ENCODE peak calls at places on chromosomes 6 and 20, in ten cellular contexts. One of them, this sample, is unnamed.

GRCh38 chr6:167291623-167292300 is 647 bp downstream of the UNC93A start:
- DNase-seq in cardiac muscle cell: no peak
- DNase-seq in K562: no peak
- DNase-seq in psoas muscle: no peak
- DNase-seq in PC-3: no peak
- DNase-seq in fibroblast of pulmonary artery: no peak
- DNase-seq in A549: no peak
- DNase-seq in Panc1: no peak
- DNase-seq in body of pancreas: no peak
- DNase-seq in cardiac fibroblast: no peak
- DNase-seq in this sample: no peak

GRCh38 chr20:24160563-24161355 is 172.2 kb upstream of the GGTLC1 start:
- DNase-seq in cardiac muscle cell: peak
- DNase-seq in K562: peak
- DNase-seq in psoas muscle: peak
- DNase-seq in PC-3: peak
- DNase-seq in fibroblast of pulmonary artery: peak
- DNase-seq in A549: peak
- DNase-seq in Panc1: peak
- DNase-seq in body of pancreas: peak
- DNase-seq in cardiac fibroblast: peak
- DNase-seq in this sample: peak

GRCh38 chr6:125631165-125631564 is 118.3 kb upstream of the HEY2 start:
- DNase-seq in cardiac muscle cell: no peak
- DNase-seq in K562: no peak
- DNase-seq in psoas muscle: no peak
- DNase-seq in PC-3: no peak
- DNase-seq in fibroblast of pulmonary artery: no peak
- DNase-seq in A549: no peak
- DNase-seq in Panc1: no peak
- DNase-seq in body of pancreas: no peak
- DNase-seq in cardiac fibroblast: no peak
- DNase-seq in this sample: no peak

GRCh38 chr6:32944265-32944664 is 3.4 kb upstream of the HLA-DMB start:
- DNase-seq in cardiac muscle cell: no peak
- DNase-seq in K562: no peak
- DNase-seq in psoas muscle: no peak
- DNase-seq in PC-3: no peak
- DNase-seq in fibroblast of pulmonary artery: no peak
- DNase-seq in A549: no peak
- DNase-seq in Panc1: no peak
- DNase-seq in body of pancreas: no peak
- DNase-seq in cardiac fibroblast: no peak
- DNase-seq in this sample: no peak

GRCh38 chr20:19903168-19903676 is 113.9 kb upstream of the NAA20 start:
- DNase-seq in cardiac muscle cell: no peak
- DNase-seq in K562: peak
- DNase-seq in psoas muscle: no peak
- DNase-seq in PC-3: no peak
- DNase-seq in fibroblast of pulmonary artery: peak
- DNase-seq in A549: no peak
- DNase-seq in Panc1: no peak
- DNase-seq in body of pancreas: no peak
- DNase-seq in cardiac fibroblast: peak
- DNase-seq in this sample: no peak

GRCh38 chr6:8499540-8499939 is 64.2 kb upstream of the SLC35B3 start:
- DNase-seq in cardiac muscle cell: peak
- DNase-seq in K562: no peak
- DNase-seq in psoas muscle: no peak
- DNase-seq in PC-3: peak
- DNase-seq in fibroblast of pulmonary artery: no peak
- DNase-seq in A549: no peak
- DNase-seq in Panc1: no peak
- DNase-seq in body of pancreas: no peak
- DNase-seq in cardiac fibroblast: no peak
- DNase-seq in this sample: no peak

GRCh38 chr6:85468326-85468725 is 18.4 kb downstream of the NT5E start:
- DNase-seq in cardiac muscle cell: no peak
- DNase-seq in K562: no peak
- DNase-seq in psoas muscle: no peak
- DNase-seq in PC-3: no peak
- DNase-seq in fibroblast of pulmonary artery: peak
- DNase-seq in A549: no peak
- DNase-seq in Panc1: no peak
- DNase-seq in body of pancreas: no peak
- DNase-seq in cardiac fibroblast: peak
- DNase-seq in this sample: no peak

GRCh38 chr6:40685771-40686170 is 98.6 kb upstream of the LRFN2 start:
- DNase-seq in cardiac muscle cell: no peak
- DNase-seq in K562: no peak
- DNase-seq in psoas muscle: no peak
- DNase-seq in PC-3: no peak
- DNase-seq in fibroblast of pulmonary artery: no peak
- DNase-seq in A549: no peak
- DNase-seq in Panc1: no peak
- DNase-seq in body of pancreas: no peak
- DNase-seq in cardiac fibroblast: no peak
- DNase-seq in this sample: no peak

GRCh38 chr20:32586291-32586690 is 1.2 kb upstream of the NOL4L start:
- DNase-seq in cardiac muscle cell: no peak
- DNase-seq in K562: no peak
- DNase-seq in psoas muscle: no peak
- DNase-seq in PC-3: no peak
- DNase-seq in fibroblast of pulmonary artery: no peak
- DNase-seq in A549: no peak
- DNase-seq in Panc1: no peak
- DNase-seq in body of pancreas: no peak
- DNase-seq in cardiac fibroblast: no peak
- DNase-seq in this sample: no peak

GRCh38 chr20:32583581-32584045 is 1.5 kb downstream of the NOL4L start:
- DNase-seq in cardiac muscle cell: peak
- DNase-seq in K562: peak
- DNase-seq in psoas muscle: no peak
- DNase-seq in PC-3: no peak
- DNase-seq in fibroblast of pulmonary artery: no peak
- DNase-seq in A549: no peak
- DNase-seq in Panc1: no peak
- DNase-seq in body of pancreas: no peak
- DNase-seq in cardiac fibroblast: no peak
- DNase-seq in this sample: peak

GRCh38 chr20:32585011-32585518 is at the start of gene NOL4L:
- DNase-seq in cardiac muscle cell: peak
- DNase-seq in K562: peak
- DNase-seq in psoas muscle: no peak
- DNase-seq in PC-3: peak
- DNase-seq in fibroblast of pulmonary artery: no peak
- DNase-seq in A549: no peak
- DNase-seq in Panc1: no peak
- DNase-seq in body of pancreas: no peak
- DNase-seq in cardiac fibroblast: no peak
- DNase-seq in this sample: peak

GRCh38 chr20:32588040-32588439 is 2.9 kb upstream of the NOL4L start:
- DNase-seq in cardiac muscle cell: no peak
- DNase-seq in K562: no peak
- DNase-seq in psoas muscle: no peak
- DNase-seq in PC-3: no peak
- DNase-seq in fibroblast of pulmonary artery: no peak
- DNase-seq in A549: no peak
- DNase-seq in Panc1: no peak
- DNase-seq in body of pancreas: no peak
- DNase-seq in cardiac fibroblast: no peak
- DNase-seq in this sample: no peak

GRCh38 chr20:32585519-32586127 is 490 bp upstream of the NOL4L start:
- DNase-seq in cardiac muscle cell: peak
- DNase-seq in K562: no peak
- DNase-seq in psoas muscle: no peak
- DNase-seq in PC-3: no peak
- DNase-seq in fibroblast of pulmonary artery: no peak
- DNase-seq in A549: no peak
- DNase-seq in Panc1: no peak
- DNase-seq in body of pancreas: no peak
- DNase-seq in cardiac fibroblast: no peak
- DNase-seq in this sample: no peak
- H3K4me3 ChIP-seq in cardiac muscle cell: peak
- H3K4me3 ChIP-seq in K562: peak
- H3K4me3 ChIP-seq in psoas muscle: peak
- H3K4me3 ChIP-seq in PC-3: no peak
- H3K4me3 ChIP-seq in fibroblast of pulmonary artery: no peak
- H3K4me3 ChIP-seq in A549: peak
- H3K4me3 ChIP-seq in Panc1: no peak
- H3K4me3 ChIP-seq in body of pancreas: no peak
- H3K4me3 ChIP-seq in cardiac fibroblast: no peak
- H3K4me3 ChIP-seq in this sample: no peak

DNA sequence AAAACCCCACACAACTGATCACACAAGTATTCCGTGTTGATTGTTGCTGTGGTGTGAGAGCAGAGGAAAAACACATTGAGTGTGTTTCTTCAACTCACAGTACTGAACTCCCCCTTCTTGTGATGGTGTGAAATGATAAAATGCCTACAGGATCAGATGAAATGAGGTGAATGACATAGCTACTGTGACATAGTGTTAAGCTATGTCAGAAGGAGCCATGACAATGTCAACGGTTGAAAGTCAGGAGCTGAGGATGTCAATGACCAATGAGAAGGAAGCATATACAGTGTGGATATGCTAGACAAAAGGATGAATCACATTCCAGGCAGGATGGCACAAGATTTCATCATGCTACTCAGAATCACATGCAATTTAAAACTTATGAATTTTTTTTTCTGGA is 38.8 kb downstream of the WASF1 start:
- DNase-seq in cardiac muscle cell: no peak
- DNase-seq in K562: no peak
- DNase-seq in psoas muscle: no peak
- DNase-seq in PC-3: peak
- DNase-seq in fibroblast of pulmonary artery: peak
- DNase-seq in A549: peak
- DNase-seq in Panc1: peak
- DNase-seq in body of pancreas: no peak
- DNase-seq in cardiac fibroblast: peak
- DNase-seq in this sample: no peak
- H3K4me3 ChIP-seq in cardiac muscle cell: no peak
- H3K4me3 ChIP-seq in K562: no peak
- H3K4me3 ChIP-seq in psoas muscle: no peak
- H3K4me3 ChIP-seq in PC-3: no peak
- H3K4me3 ChIP-seq in fibroblast of pulmonary artery: no peak
- H3K4me3 ChIP-seq in A549: no peak
- H3K4me3 ChIP-seq in Panc1: no peak
- H3K4me3 ChIP-seq in body of pancreas: no peak
- H3K4me3 ChIP-seq in cardiac fibroblast: no peak
- H3K4me3 ChIP-seq in this sample: no peak

DNA sequence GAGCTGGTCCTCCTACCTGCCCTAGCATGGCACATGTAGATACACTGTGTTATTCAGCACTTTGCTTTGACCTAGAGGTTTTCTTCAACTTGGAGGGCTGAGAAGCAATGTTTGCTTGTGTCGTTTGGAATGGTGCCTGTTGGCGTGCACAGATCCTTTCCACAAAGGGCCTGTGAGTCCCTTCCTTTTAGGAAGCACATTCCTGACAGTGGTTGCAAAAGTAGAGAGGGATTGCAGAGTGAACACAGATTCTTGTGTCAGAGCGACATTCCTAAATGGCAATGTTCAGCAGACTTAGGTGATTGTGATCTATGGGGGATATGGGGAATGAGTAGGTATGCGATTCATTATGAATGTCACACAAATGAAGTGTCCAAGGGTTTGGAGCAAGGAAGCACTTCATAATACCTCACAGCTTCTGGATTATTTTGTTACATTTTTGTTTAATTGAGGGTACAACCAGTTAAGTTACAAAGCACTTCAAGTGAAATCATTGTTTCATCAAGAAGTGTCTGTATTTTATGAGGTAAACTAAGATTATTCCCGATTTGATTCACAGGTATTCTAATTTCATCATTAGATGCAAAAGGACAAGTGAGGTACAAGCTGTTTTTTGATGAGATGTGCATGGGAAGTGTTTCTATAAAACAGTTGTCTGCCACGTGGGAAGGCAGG is 711 bp upstream of the RNF144B start:
- DNase-seq in cardiac muscle cell: peak
- DNase-seq in K562: no peak
- DNase-seq in psoas muscle: no peak
- DNase-seq in PC-3: no peak
- DNase-seq in fibroblast of pulmonary artery: peak
- DNase-seq in A549: no peak
- DNase-seq in Panc1: no peak
- DNase-seq in body of pancreas: no peak
- DNase-seq in cardiac fibroblast: peak
- DNase-seq in this sample: no peak
- H3K4me3 ChIP-seq in cardiac muscle cell: peak
- H3K4me3 ChIP-seq in K562: no peak
- H3K4me3 ChIP-seq in psoas muscle: peak
- H3K4me3 ChIP-seq in PC-3: peak
- H3K4me3 ChIP-seq in fibroblast of pulmonary artery: no peak
- H3K4me3 ChIP-seq in A549: no peak
- H3K4me3 ChIP-seq in Panc1: peak
- H3K4me3 ChIP-seq in body of pancreas: no peak
- H3K4me3 ChIP-seq in cardiac fibroblast: no peak
- H3K4me3 ChIP-seq in this sample: peak

DNA sequence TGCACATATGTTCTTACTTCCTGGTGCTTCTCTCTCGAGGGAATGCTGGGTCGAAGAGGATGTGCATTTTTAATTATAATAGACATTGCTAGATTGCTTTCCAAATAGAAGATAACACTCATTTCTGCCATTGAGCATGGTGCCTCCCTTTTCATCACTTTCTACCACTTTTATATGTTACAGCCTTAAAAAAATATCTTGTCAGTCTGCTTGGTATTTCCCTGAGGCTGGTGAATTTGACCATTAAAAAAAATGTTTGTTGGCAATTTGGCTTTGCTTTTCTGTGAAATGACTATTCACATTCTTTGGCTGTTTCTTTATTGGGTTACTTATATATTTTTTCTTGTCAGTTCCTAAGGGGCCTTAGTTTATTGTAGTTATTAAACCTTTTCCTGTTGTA is 3.6 kb downstream of the DDR1 start:
- DNase-seq in cardiac muscle cell: no peak
- DNase-seq in K562: no peak
- DNase-seq in psoas muscle: no peak
- DNase-seq in PC-3: no peak
- DNase-seq in fibroblast of pulmonary artery: no peak
- DNase-seq in A549: no peak
- DNase-seq in Panc1: no peak
- DNase-seq in body of pancreas: no peak
- DNase-seq in cardiac fibroblast: peak
- DNase-seq in this sample: no peak
- H3K4me3 ChIP-seq in cardiac muscle cell: no peak
- H3K4me3 ChIP-seq in K562: no peak
- H3K4me3 ChIP-seq in psoas muscle: no peak
- H3K4me3 ChIP-seq in PC-3: no peak
- H3K4me3 ChIP-seq in fibroblast of pulmonary artery: no peak
- H3K4me3 ChIP-seq in A549: no peak
- H3K4me3 ChIP-seq in Panc1: no peak
- H3K4me3 ChIP-seq in body of pancreas: no peak
- H3K4me3 ChIP-seq in cardiac fibroblast: no peak
- H3K4me3 ChIP-seq in this sample: no peak